ENCODE peak calls at places on chromosomes 7 and 10, in eight cellular contexts. C is AG09309; O is colonic mucosa; T is CD4-positive, alpha-beta T cell; G is WTC11; V is fibroblast of the aortic adventitia; K is fibroblast of mammary gland; A is keratinocyte. U is an unnamed sample.

GRCh38 chr7:1857487-1858425 is 187.7 kb downstream of the ELFN1 start:
- DNase-seq in V (no peak), G (peak; percentile 8), O (no peak), A (no peak), T (peak; percentile 3), C (no peak), K (no peak), U (no peak)

GRCh38 chr7:83306487-83306886 is 143.8 kb upstream of the PCLO start:
- DNase-seq in K (no peak), C (no peak), V (no peak), A (no peak), T (no peak), O (no peak), G (no peak), U (no peak)

GRCh38 chr7:38953227-38953626 is 24.5 kb upstream of the POU6F2 start:
- DNase-seq in A (no peak), T (no peak), O (no peak), G (no peak), C (no peak), V (no peak), K (no peak), U (no peak)

GRCh38 chr7:99253369-99253768 is 19.3 kb upstream of the MYH16 start:
- DNase-seq in K (no peak), T (no peak), V (peak; percentile 13), G (no peak), O (no peak), A (no peak), C (no peak), U (no peak)

GRCh38 chr10:3805227-3805790 is 20.3 kb upstream of the KLF6 start:
- DNase-seq in V (peak; percentile 46), K (peak; percentile 97), A (no peak), C (no peak), O (no peak), T (peak; percentile 72), G (no peak), U (no peak)

GRCh38 chr10:13404305-13404759 is 56.2 kb upstream of the SEPHS1 start:
- DNase-seq in O (no peak), C (no peak), A (no peak), T (no peak), K (no peak), G (no peak), V (no peak), U (no peak)

GRCh38 chr10:82411416-82411815 is 536.4 kb downstream of the NRG3 start:
- DNase-seq in O (no peak), G (no peak), K (no peak), A (no peak), V (no peak), C (no peak), T (no peak), U (no peak)

GRCh38 chr10:17115683-17116082 is 13.9 kb downstream of the CUBN start:
- DNase-seq in G (no peak), C (no peak), O (no peak), V (peak; percentile 36), T (no peak), K (peak; percentile 51), A (peak; percentile 4), U (no peak)

GRCh38 chr10:88411772-88412349 is 171.3 kb downstream of the RNLS start:
- DNase-seq in O (no peak), G (no peak), C (no peak), K (peak; percentile 71), A (no peak), T (no peak), V (no peak), U (no peak)

GRCh38 chr7:108561047-108561619 is 8.4 kb downstream of the THAP5 start:
- DNase-seq in T (no peak), O (no peak), C (no peak), A (no peak), V (peak; percentile 13), K (peak; percentile 32), G (no peak), U (no peak)

GRCh38 chr10:117804470-117805011 is 242.2 kb downstream of the RAB11FIP2 start:
- DNase-seq in C (no peak), V (no peak), A (no peak), K (no peak), G (no peak), T (no peak), O (no peak), U (no peak)

GRCh38 chr7:129433823-129434171 is 435 bp upstream of the STRIP2 start:
- DNase-seq in T (no peak), C (no peak), G (peak; percentile 74), K (no peak), V (no peak), A (no peak), O (no peak), U (no peak)
- TF ChIP-seq CTCF in T (peak; percentile 16), C (peak; percentile 12), G (no peak), K (no peak), V (no peak), A (peak; percentile 33), O (no peak), U (peak; percentile 51)

DNA sequence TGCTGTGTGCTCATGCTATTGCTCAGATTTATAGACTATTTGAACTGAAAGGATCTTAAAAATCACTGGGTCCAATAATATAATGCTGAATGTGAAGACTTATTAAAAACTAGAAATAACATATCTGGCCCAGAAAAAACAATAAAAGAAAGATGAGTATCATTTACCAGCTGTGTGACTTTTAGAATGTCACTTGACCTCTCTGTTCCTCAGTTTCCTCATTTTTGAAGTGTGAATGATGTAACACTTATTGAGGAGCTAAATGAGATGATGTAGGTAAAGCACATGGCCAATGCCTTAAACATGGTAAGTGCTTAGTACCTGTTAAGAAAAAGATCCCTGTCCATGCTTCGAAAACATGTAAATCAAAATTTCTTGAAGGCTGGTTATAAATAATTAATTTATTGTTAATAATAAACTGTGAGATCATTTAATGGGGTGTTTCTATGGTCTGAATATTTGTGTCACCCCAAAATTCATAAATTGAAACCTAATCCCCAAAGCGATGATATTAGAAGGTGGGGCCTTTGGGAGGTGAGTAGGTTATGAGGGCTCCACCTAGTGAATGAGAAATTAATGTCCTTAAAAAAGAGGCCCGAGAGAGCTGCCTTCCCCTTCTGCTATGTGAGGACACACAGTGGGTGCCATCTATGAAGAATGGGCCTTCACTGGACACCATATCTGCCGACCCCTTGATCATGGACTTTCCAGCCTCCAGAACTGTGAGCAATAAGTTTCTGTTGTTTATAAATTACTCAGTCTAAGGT is 13.0 kb downstream of the DNTT start:
- DNase-seq in O (no peak), C (no peak), A (no peak), G (no peak), V (no peak), T (no peak), K (no peak), U (no peak)
- TF ChIP-seq CTCF in O (no peak), C (no peak), A (no peak), G (no peak), V (no peak), T (no peak), K (no peak), U (no peak)

GRCh38 chr7:29344334-29344978 is 149.9 kb downstream of the CHN2 start:
- DNase-seq in A (no peak), K (no peak), C (no peak), G (no peak), V (no peak), O (no peak), T (no peak), U (no peak)

GRCh38 chr7:29346574-29346973 is 152.0 kb downstream of the CHN2 start:
- DNase-seq in C (no peak), O (no peak), G (no peak), V (no peak), K (no peak), T (no peak), A (no peak), U (no peak)

GRCh38 chr7:29343379-29343778 is 148.8 kb downstream of the CHN2 start:
- DNase-seq in V (no peak), G (no peak), A (no peak), C (no peak), K (no peak), O (no peak), T (no peak), U (no peak)

GRCh38 chr7:29342761-29343160 is 148.2 kb downstream of the CHN2 start:
- DNase-seq in O (no peak), G (no peak), A (peak; percentile 66), K (no peak), C (no peak), T (no peak), V (peak; percentile 46), U (no peak)

DNA sequence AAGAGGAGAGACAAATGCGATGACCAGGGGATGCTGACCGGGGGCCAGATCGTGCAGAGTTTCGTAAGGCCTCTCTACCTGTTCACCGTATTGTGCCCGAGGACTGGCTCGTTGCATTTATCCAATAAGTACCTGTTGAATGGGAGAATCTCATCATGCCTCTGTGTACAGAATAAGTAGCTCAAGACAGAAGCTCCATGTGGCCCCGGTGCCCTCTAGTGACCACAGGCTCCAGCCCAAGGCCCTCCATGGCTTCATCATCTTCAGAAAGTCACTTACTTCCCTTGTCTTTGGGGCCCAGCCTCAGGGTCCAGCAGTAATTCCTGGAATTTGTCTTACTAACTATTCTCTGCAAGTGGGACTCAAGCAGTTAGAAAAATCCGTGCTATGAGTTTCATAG is 151.0 kb downstream of the CHN2 start:
- DNase-seq in G (peak; percentile 66), A (no peak), T (no peak), K (peak; percentile 39), O (peak; percentile 59), V (peak; percentile 40), C (no peak), U (no peak)
- TF ChIP-seq CTCF in G (peak; percentile 18), A (peak; percentile 70), T (no peak), K (peak; percentile 42), O (peak; percentile 47), V (peak; percentile 51), C (peak; percentile 3), U (peak; percentile 42)

DNA sequence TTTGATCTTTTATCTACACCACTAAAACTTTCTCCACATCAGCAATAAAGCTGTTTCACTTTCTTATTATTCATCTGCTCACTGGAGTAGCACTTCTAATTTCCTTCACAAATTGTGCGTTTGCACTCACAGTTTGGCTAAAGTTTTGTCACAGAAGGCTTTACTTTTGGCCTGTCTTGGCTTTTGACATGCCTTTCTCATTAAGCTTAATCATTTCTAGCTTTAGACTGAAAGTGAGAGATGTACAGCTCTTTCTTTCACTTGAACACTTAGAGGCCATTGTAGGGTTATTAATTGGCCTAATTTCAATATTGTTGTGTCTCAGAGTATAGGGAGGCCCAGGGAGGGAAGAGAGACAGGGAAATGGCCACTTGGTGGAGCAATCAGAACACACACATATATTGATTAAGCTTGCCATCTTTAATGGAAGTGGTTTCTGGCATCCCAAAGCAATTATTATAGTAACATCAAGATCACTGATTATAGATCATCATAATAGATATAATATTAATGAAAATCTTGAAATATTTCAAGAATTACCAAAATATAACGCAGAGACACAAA is 512.5 kb downstream of the ETV1 start:
- DNase-seq in A (no peak), O (no peak), V (no peak), C (no peak), T (no peak), G (no peak), K (peak; percentile 11), U (no peak)
- TF ChIP-seq CTCF in A (no peak), O (no peak), V (no peak), C (no peak), T (no peak), G (no peak), K (peak; percentile 17), U (no peak)

GRCh38 chr10:96910488-96911395 is 78.6 kb downstream of the LCOR start:
- DNase-seq in T (no peak), G (no peak), C (no peak), O (no peak), K (peak; percentile 60), V (peak; percentile 58), A (no peak), U (peak; percentile 5)
- TF ChIP-seq CTCF in T (peak; percentile 81), G (peak; percentile 41), C (peak; percentile 64), O (peak; percentile 59), K (peak; percentile 85), V (peak; percentile 68), A (no peak), U (peak; percentile 75)

GRCh38 chr7:77912293-77912692 is 113.7 kb downstream of the PHTF2 start:
- DNase-seq in K (no peak), G (no peak), A (no peak), O (no peak), T (no peak), V (no peak), C (no peak), U (no peak)
- TF ChIP-seq CTCF in K (no peak), G (no peak), A (no peak), O (no peak), T (no peak), V (no peak), C (no peak), U (no peak)